ENCODE peak calls at places on chromosomes 11 and 22, in seven cellular contexts. Z, A, E, J, Y, W and V are unnamed samples. For H3K4me1, the result is how much of the 10 kb centered on the place peaks cover.

GRCh38 chr11:100902454-100903141 is 215.5 kb downstream of the ARHGAP42 start:
- DNase-seq in Y (no peak), Z (no peak), A (no peak), W (no peak), E (no peak), J (no peak), V (no peak)

GRCh38 chr11:69526453-69526810 is 45.0 kb downstream of the LINC01488 start:
- DNase-seq in Y (no peak), J (no peak), E (no peak), Z (no peak), W (no peak), A (no peak), V (no peak)

GRCh38 chr22:31530816-31531180 is 34.5 kb downstream of the SFI1 start:
- DNase-seq in J (no peak), Y (no peak), E (no peak), A (no peak), Z (no peak), W (no peak), V (no peak)

GRCh38 chr11:2404735-2405196 is 4.2 kb downstream of the TSSC4 start:
- DNase-seq in Z (no peak), W (no peak), Y (no peak), A (no peak), J (no peak), E (no peak), V (no peak)

GRCh38 chr11:7348432-7349298 is 97.0 kb downstream of the SYT9 start:
- DNase-seq in A (no peak), Y (no peak), J (peak), W (no peak), E (no peak), Z (no peak), V (no peak)

GRCh38 chr11:27116684-27117083 is 76.1 kb downstream of the BBOX1 start:
- DNase-seq in W (no peak), Z (no peak), J (peak), A (no peak), E (no peak), Y (no peak), V (no peak)

GRCh38 chr11:128790200-128790599 is 76.9 kb downstream of the KCNJ1 start:
- DNase-seq in E (no peak), W (peak), Y (no peak), Z (no peak), J (peak), A (no peak), V (peak)

GRCh38 chr22:45170001-45170466 is 6.3 kb downstream of the NUP50 start:
- DNase-seq in E (no peak), A (no peak), W (no peak), Z (no peak), Y (no peak), J (no peak), V (peak)

GRCh38 chr11:86589856-86590589 is 82.4 kb downstream of the ME3 start:
- DNase-seq in Y (no peak), A (no peak), W (no peak), E (no peak), J (no peak), Z (no peak), V (no peak)

GRCh38 chr22:32337015-32337414 is 20.7 kb upstream of the RFPL3 start:
- DNase-seq in Y (no peak), W (no peak), A (no peak), J (no peak), E (no peak), Z (no peak), V (no peak)

GRCh38 chr11:77473001-77473800 is 693 bp downstream of the PAK1 start:
- DNase-seq in W (peak), Y (no peak), Z (no peak), E (peak), J (peak), A (peak), V (no peak)

GRCh38 chr11:19989191-19989590 is 171.1 kb downstream of the DBX1 start:
- DNase-seq in J (no peak), Z (no peak), E (no peak), A (no peak), Y (no peak), W (no peak), V (peak)

GRCh38 chr11:19992162-19992561 is 168.1 kb downstream of the DBX1 start:
- DNase-seq in Y (no peak), J (no peak), E (no peak), A (no peak), W (no peak), Z (no peak), V (no peak)

GRCh38 chr11:19987243-19987870 is 172.9 kb downstream of the DBX1 start:
- DNase-seq in Z (no peak), A (no peak), E (no peak), J (no peak), Y (no peak), W (no peak), V (no peak)

GRCh38 chr11:19985106-19985505 is 175.2 kb downstream of the DBX1 start:
- DNase-seq in Z (no peak), W (no peak), J (no peak), A (no peak), E (no peak), Y (no peak), V (no peak)

DNA sequence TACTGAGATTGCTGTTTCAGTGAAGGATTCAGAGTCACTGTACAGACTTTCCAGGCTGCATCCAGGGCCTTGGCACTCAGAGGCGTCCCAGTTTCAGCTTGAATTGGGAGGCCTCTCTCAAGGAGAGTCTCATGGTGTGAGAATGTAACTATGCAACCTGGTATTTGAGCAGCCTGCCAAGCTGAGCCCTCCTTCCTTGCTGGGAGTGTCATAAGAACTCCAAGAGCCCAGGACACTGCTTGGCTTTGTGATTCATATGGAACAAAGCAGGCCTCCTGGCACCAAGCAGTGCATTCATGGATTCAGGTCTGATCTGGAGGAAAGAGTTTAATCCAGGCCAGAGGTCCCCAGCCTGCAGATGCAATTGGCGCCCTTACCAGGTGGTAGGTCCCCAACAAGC is 171.7 kb downstream of the DBX1 start:
- DNase-seq in J (no peak), A (no peak), E (peak), W (peak), Y (no peak), Z (no peak), V (peak)
- H3K4me1 ChIP-seq in J (under half), A (under half), E (under half), W (under half), Y (under half), Z (half or more), V (under half)

DNA sequence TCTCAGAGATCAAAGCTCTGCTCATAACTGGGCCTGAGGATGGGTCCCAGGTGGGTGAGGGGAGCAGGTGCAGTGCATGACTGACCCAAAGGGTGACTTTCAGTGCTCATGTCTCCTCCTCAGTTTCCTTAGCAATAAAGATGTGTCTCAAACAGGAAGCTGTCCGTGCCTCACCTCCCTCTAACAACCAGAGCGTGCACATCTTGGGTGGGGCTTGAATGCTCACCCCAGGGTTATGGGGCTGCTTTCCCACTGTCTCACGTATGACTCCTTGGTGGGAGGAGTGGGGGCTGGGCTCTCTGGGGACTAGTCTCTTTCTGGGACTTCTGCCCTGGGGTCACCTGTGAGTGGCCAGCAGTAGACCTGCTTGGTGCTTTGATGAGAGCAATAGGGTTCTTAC is 53.9 kb upstream of the PHOX2A start:
- DNase-seq in E (no peak), Y (peak), Z (no peak), J (no peak), W (no peak), A (no peak), V (no peak)
- H3K4me1 ChIP-seq in E (under half), Y (under half), Z (under half), J (under half), W (under half), A (under half), V (under half)

DNA sequence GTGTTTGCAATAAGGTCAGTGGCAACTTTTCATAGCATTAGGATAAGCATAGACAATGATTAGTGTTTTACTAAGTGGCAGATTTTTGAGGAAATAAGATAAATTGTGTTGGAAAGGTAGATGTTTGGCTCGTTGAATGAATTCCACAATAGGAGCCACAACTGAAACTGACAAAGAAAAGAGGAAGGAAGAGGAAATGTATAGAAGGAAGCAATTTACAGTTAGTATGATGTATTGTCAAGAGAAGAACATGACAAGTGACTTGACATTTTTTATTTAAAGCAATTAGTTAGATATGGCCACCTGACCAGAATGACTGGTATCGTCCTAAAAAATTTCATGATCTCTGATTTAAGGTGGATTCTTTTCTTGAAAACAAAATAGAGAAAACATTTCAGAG is 3.1 kb upstream of the RAG2 start:
- DNase-seq in J (no peak), Y (no peak), A (no peak), Z (no peak), W (no peak), E (no peak), V (no peak)
- H3K4me1 ChIP-seq in J (under half), Y (under half), A (under half), Z (under half), W (under half), E (under half), V (under half)

DNA sequence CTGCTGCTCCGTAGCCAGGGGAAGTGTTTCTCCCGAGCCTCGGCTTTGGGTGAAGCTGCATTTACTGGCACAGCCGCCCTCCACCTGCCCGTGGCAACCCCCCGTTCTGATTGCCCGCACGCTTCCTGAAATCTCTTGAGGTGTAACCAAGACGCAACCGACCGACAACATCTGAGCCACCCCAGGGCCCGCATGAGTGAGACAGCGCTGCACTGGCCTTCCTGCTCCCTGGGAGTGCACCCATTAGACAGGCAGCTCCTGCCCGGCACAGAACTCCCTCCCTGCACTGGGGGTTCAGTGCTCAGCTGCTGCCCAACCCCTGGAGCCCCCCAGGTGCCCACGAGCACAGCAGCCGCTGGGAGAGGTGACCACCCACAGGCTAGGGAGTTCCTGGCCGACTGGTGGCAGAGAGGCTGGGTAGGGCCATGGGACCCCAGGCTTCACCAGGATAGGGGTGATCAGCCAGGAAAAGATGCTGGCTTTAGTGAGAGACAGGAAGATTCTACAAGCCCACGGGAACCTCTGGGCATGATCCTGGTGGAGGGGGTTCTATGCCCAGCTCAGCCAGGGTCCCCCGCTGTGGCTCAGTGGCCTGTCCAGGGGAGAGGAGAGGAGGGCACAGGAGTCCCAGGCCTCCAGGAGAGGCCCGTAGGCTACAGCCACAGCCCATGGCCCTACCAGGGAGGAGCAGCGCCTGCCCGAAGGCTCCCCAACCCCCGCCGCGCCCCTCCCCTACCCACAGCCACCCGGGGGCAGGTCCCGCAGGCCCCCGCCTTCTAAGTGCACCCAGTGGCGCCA is 14.6 kb downstream of the PLXNB2 start:
- DNase-seq in E (no peak), W (no peak), Z (no peak), A (no peak), Y (peak), J (no peak), V (no peak)
- H3K4me1 ChIP-seq in E (under half), W (under half), Z (half or more), A (half or more), Y (half or more), J (under half), V (under half)

DNA sequence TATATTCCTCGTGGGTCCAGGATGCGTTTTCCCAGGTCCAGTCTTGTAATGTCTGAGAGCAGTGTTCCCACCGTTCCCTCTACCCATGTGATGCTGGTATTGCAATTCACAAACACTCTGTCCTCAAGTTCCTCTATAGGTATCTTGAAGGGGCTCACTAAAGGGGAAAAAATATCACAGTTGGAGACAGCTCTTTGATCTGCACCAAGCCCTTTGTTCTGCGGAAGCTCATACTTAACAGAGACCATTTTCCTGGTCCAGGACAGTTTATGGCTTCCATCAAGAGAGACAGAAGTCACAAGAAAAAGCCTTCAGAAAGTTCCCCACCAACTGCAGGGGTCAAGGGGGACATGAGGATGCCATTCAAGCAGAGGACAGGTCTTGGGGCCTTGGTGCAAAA is 2.1 kb downstream of the CD3D start:
- DNase-seq in A (no peak), J (no peak), Y (no peak), W (no peak), E (no peak), Z (no peak), V (no peak)
- H3K4me1 ChIP-seq in A (under half), J (under half), Y (under half), W (under half), E (under half), Z (under half), V (under half)

DNA sequence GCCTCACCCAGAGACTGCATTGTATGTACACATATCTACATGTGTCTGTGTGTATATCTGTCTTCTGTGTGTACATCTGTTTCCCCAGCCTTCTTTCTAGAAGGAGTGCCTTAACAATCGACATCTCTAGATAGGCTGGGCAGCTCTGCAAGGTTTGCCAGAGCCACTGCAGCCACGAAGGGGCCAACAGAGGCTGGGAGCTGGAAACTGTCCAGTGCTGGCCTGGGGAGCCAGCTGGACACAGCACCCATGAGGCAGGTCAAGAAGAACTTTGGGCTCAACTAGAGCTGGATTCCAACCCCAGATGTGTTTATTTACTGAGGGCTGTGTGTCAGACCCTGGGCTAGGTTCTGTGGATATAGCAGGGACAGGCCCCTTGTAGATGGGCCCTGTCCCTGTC is 3.3 kb downstream of the SGSM1 start:
- DNase-seq in W (peak), Y (no peak), A (no peak), Z (no peak), E (no peak), J (no peak), V (no peak)
- H3K4me1 ChIP-seq in W (under half), Y (under half), A (under half), Z (half or more), E (under half), J (under half), V (under half)

GRCh38 chr22:30260276-30260675 is 6.4 kb downstream of the OSM start:
- DNase-seq in A (no peak), Z (no peak), E (no peak), Y (no peak), J (no peak), W (no peak), V (no peak)
- H3K4me1 ChIP-seq in A (half or more), Z (under half), E (under half), Y (under half), J (under half), W (under half), V (under half)